ENCODE peak calls at places on chromosomes 16 and 17, in seven cellular contexts. X is psoas muscle; D is body of pancreas; H is stomach; B is upper lobe of left lung; W is mammary epithelial cell; Z is CD8-positive, alpha-beta T cell. Y is an unnamed sample. For H3K4me1, the result is how much of the 10 kb centered on the place peaks cover.

GRCh38 chr17:67992541-67993152 is 3.6 kb downstream of the C17orf58 start:
- DNase-seq in W (peak), H (no peak), Z (no peak), X (no peak), D (peak), B (no peak), Y (no peak)

GRCh38 chr17:48678141-48678971 is 44.0 kb downstream of the PRAC1 start:
- DNase-seq in X (peak), B (peak), W (peak), D (peak), H (peak), Z (peak), Y (peak)

GRCh38 chr16:85689285-85689949 is 663 bp upstream of the GINS2 start:
- DNase-seq in Z (no peak), B (no peak), H (peak), X (no peak), W (no peak), D (peak), Y (no peak)

GRCh38 chr17:66686601-66687000 is 148.3 kb upstream of the CACNG5 start:
- DNase-seq in B (no peak), Z (no peak), X (no peak), D (no peak), W (no peak), H (no peak), Y (no peak)

GRCh38 chr16:86635181-86635580 is 56.8 kb downstream of the FOXL1 start:
- DNase-seq in B (no peak), X (no peak), Z (no peak), D (no peak), W (no peak), H (no peak), Y (peak)

GRCh38 chr17:40341808-40342574 is 22.5 kb downstream of the GJD3 start:
- DNase-seq in H (peak), Z (no peak), X (peak), B (peak), W (no peak), D (peak), Y (peak)

GRCh38 chr16:58506241-58507194 is 6.6 kb downstream of the NDRG4 start:
- DNase-seq in X (no peak), B (no peak), D (peak), H (peak), Z (no peak), W (no peak), Y (no peak)

GRCh38 chr16:72099377-72099818 is 5.8 kb downstream of the DHX38 start:
- DNase-seq in H (peak), D (peak), Z (peak), X (no peak), B (no peak), W (peak), Y (peak)

GRCh38 chr17:75319818-75320691 is 30.8 kb upstream of the SLC25A19 start:
- DNase-seq in D (no peak), W (no peak), H (no peak), Z (no peak), B (no peak), X (no peak), Y (peak)

GRCh38 chr16:12900599-12901203 is 697 bp upstream of the SHISA9 start:
- DNase-seq in H (no peak), D (no peak), X (no peak), W (no peak), Z (no peak), B (peak), Y (no peak)

GRCh38 chr17:76511562-76512365 is 10.5 kb upstream of the RHBDF2 start:
- DNase-seq in D (no peak), Z (no peak), H (no peak), X (no peak), B (no peak), W (no peak), Y (no peak)

GRCh38 chr17:61474235-61474927 is 22.2 kb downstream of the TBX4 start:
- DNase-seq in B (no peak), Z (no peak), D (no peak), H (no peak), X (no peak), W (peak), Y (peak)

GRCh38 chr17:76234354-76234679 is 6.0 kb downstream of the RNF157 start:
- DNase-seq in X (no peak), D (no peak), Z (no peak), W (no peak), B (no peak), H (no peak), Y (no peak)

GRCh38 chr17:41326173-41327145 is 10.9 kb upstream of the KRTAP17-1 start:
- DNase-seq in Z (no peak), W (no peak), B (no peak), H (no peak), X (no peak), D (no peak), Y (no peak)

GRCh38 chr17:40551874-40552768 is 13.2 kb downstream of the CCR7 start:
- DNase-seq in H (peak), X (peak), W (no peak), D (peak), B (peak), Z (no peak), Y (peak)

GRCh38 chr16:55503726-55504553 is 4.9 kb upstream of the LPCAT2 start:
- DNase-seq in B (no peak), H (no peak), Z (no peak), X (no peak), W (no peak), D (no peak), Y (no peak)

GRCh38 chr16:73280366-73280765 is 232.4 kb upstream of the ZFHX3 start:
- DNase-seq in Z (no peak), B (no peak), H (no peak), D (no peak), X (no peak), W (no peak), Y (no peak)

GRCh38 chr17:68851875-68852274 is 103.3 kb downstream of the ABCA8 start:
- DNase-seq in H (no peak), Z (no peak), W (no peak), X (no peak), D (no peak), B (no peak), Y (no peak)

GRCh38 chr17:78013683-78014467 is 55.4 kb downstream of the TNRC6C start:
- DNase-seq in B (no peak), D (peak), Z (peak), X (no peak), H (peak), W (peak), Y (peak)

GRCh38 chr17:57622886-57623433 is 122.1 kb downstream of the CCDC182 start:
- DNase-seq in H (no peak), W (peak), X (no peak), B (no peak), D (no peak), Z (no peak), Y (peak)

GRCh38 chr17:67050066-67050465 is 5.7 kb downstream of the CACNG1 start:
- DNase-seq in H (no peak), B (no peak), X (no peak), D (no peak), W (no peak), Z (no peak), Y (no peak)

GRCh38 chr17:19539040-19539399 is 5.4 kb downstream of the SLC47A1 start:
- DNase-seq in B (no peak), H (no peak), D (no peak), Z (no peak), W (no peak), X (peak), Y (no peak)

GRCh38 chr17:2751482-2751881 is 2.0 kb upstream of the CCDC92B start:
- DNase-seq in B (no peak), W (no peak), X (no peak), Z (no peak), H (no peak), D (no peak), Y (no peak)

GRCh38 chr17:65430209-65430833 is 131.1 kb downstream of the AXIN2 start:
- DNase-seq in Z (no peak), H (no peak), W (no peak), D (no peak), X (no peak), B (no peak), Y (no peak)

GRCh38 chr17:78383725-78384471 is 5.4 kb downstream of the PGS1 start:
- DNase-seq in H (peak), W (peak), B (no peak), D (peak), X (peak), Z (no peak), Y (peak)

GRCh38 chr16:23375643-23376042 is 73.5 kb downstream of the SCNN1B start:
- DNase-seq in H (no peak), D (no peak), W (no peak), B (no peak), Z (no peak), X (no peak), Y (no peak)

GRCh38 chr16:67548265-67549126 is 13.8 kb upstream of the CTCF start:
- DNase-seq in D (no peak), H (no peak), Z (no peak), X (no peak), W (no peak), B (no peak), Y (no peak)

GRCh38 chr16:56301391-56301850 is 110.1 kb downstream of the GNAO1 start:
- DNase-seq in D (no peak), H (no peak), B (no peak), Z (no peak), X (no peak), W (no peak), Y (peak)

GRCh38 chr16:58264961-58265479 is 29.8 kb downstream of the PRSS54 start:
- DNase-seq in X (no peak), Z (no peak), H (no peak), B (no peak), W (peak), D (no peak), Y (peak)

GRCh38 chr16:81831722-81832126 is 52.6 kb downstream of the PLCG2 start:
- DNase-seq in H (peak), X (peak), Z (peak), B (no peak), W (no peak), D (peak), Y (peak)

GRCh38 chr16:70157105-70157476 is 16.5 kb upstream of the CLEC18C start:
- DNase-seq in B (peak), Z (no peak), H (no peak), X (no peak), D (no peak), W (no peak), Y (no peak)

GRCh38 chr17:40910441-40910841 is 25.4 kb upstream of the KRT20 start:
- DNase-seq in B (no peak), H (no peak), X (no peak), W (peak), Z (no peak), D (no peak), Y (peak)

GRCh38 chr16:80512460-80512859 is 28.3 kb upstream of the DYNLRB2 start:
- DNase-seq in H (no peak), B (no peak), W (no peak), Z (no peak), X (no peak), D (no peak), Y (no peak)

GRCh38 chr16:89118361-89119061 is 24.9 kb downstream of the ACSF3 start:
- DNase-seq in Z (no peak), W (no peak), X (peak), H (no peak), D (no peak), B (no peak), Y (no peak)

GRCh38 chr16:31869511-31870201 is 4.0 kb upstream of the ZNF267 start:
- DNase-seq in Z (peak), H (no peak), B (no peak), W (peak), X (no peak), D (no peak), Y (peak)

GRCh38 chr17:27458524-27458908 is 2.3 kb downstream of the KSR1 start:
- DNase-seq in X (no peak), Z (no peak), D (no peak), H (no peak), B (no peak), W (no peak), Y (no peak)

GRCh38 chr17:27459433-27459832 is 3.2 kb downstream of the KSR1 start:
- DNase-seq in Z (no peak), W (no peak), H (no peak), X (no peak), D (no peak), B (peak), Y (no peak)

GRCh38 chr17:27456681-27457404 is 595 bp downstream of the KSR1 start:
- DNase-seq in D (peak), Z (no peak), W (no peak), H (no peak), B (no peak), X (peak), Y (no peak)

GRCh38 chr17:27457405-27457730 is 1.1 kb downstream of the KSR1 start:
- DNase-seq in W (no peak), D (no peak), H (no peak), Z (no peak), X (no peak), B (no peak), Y (no peak)

DNA sequence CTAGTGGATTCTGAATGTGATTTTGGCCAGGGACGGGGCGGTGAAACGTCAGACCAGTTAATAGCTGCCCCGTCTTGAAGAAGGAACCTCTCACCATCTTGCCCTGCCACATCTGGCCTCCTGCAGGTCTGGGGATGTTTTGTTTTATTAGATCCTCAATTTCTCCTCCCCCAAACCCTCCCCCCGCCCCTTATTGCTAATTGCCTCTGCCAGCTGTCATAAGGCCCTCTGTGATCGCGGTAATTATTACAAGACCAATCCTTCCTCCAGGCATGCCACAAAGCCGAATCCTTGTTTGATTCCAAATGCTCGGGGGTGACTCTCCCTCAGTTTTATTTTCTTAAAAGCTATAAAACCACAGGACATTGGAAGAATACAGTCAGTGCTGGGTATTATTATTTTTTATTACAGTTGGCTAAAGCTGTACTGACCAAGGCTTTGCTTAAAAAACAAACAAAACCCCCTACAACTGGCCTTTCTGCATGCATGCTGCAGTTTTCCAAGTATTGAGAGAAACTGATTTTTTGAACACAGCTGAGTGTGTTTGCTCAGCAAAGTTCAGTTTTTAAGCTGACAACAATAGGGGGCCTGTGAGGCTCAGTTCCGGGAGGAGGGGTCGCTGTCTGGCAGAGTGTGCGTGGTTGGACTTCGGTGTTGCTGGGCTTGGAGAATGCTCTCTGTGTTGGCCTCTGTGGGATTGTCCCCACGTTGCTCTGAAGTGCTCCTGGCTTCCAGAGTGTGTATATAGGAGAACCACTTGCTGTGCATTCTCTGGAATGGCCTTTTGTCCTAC is 1.7 kb downstream of the KSR1 start:
- DNase-seq in D (no peak), B (no peak), H (no peak), X (no peak), Z (no peak), W (no peak), Y (no peak)
- H3K27ac ChIP-seq in D (peak), B (peak), H (peak), X (no peak), Z (no peak), W (no peak), Y (no peak)

DNA sequence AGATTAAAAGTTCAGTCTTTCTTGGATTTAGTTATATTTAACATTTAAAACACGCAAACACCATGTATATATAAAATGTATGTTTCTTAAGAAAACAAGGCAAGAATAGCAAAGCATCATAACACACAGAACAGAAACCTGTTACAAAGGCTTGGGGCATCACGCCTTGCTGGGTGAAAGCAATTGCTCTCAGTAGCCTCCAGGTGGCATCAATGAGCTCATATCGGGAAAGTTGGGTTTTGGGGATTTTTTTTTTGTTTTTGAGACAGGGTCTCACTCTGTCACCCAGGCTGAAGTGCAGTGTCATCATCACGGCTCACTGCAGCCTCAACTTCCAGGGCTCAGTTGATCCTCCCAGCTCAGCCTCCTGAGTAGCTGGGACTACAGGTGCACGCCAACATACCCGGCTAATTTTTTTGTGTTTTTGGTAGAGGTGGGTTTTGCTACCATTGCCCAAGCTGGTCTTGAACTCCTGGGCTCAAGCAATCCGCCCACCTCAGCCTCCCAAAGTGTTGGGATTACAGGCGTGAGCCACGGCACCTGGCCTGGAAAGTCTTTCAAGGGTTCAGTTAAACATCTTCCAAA is 56.9 kb downstream of the CYB5D2 start:
- DNase-seq in W (peak), B (no peak), H (no peak), Z (no peak), D (peak), X (no peak), Y (peak)
- TF ChIP-seq CTCF in W (peak), B (peak), H (no peak), Z (peak), D (no peak), X (peak), Y (peak)

DNA sequence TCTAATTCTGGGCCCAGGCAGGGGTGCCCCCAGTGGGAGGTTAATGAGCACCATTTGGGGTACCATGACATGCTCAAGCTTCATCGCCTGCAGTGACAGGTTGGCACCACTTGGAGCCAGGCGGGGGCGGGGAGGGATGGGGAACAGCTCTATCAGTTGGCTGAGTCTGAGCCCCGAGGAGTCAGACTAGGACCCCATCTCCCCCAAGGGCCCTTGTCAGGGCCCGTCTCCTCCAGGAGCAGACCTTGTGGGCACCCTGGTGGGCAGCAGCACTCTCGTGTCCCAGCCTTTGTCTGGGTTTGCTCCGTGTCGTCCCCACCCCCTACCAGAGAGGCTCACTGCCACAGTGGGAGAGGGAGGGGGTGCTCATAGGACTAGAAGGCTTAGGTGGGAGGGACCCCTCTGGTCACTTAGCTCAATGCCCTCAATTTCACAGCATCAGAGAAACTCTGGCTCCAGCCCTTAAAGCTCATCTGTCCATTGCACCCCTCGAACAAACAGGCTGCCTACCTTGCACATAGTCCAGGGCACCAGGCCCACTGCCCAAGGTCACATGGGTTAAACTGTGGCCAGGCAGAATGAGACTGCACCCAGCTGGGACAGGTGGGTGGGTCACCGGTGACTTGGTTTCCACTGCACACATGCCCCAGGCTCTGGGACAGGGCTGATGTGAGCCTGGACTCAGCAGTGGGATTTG is 4.1 kb downstream of the PPP1R9B start:
- DNase-seq in W (no peak), X (no peak), Z (no peak), B (no peak), H (no peak), D (no peak), Y (no peak)
- H3K4me1 ChIP-seq in W (under half), X (under half), Z (half or more), B (half or more), H (half or more), D (under half), Y (under half)

GRCh38 chr17:44807817-44808155 is 22.3 kb downstream of the GJC1 start:
- DNase-seq in D (no peak), X (no peak), Z (no peak), B (no peak), H (no peak), W (no peak), Y (no peak)
- H3K27ac ChIP-seq in D (no peak), X (no peak), Z (no peak), B (no peak), H (peak), W (no peak), Y (peak)

GRCh38 chr17:44902135-44902760 is 3.0 kb upstream of the EFTUD2 start:
- DNase-seq in X (no peak), D (no peak), H (no peak), Z (no peak), B (peak), W (no peak), Y (no peak)
- TF ChIP-seq CTCF in X (no peak), D (no peak), H (no peak), Z (no peak), B (no peak), W (no peak), Y (no peak)

DNA sequence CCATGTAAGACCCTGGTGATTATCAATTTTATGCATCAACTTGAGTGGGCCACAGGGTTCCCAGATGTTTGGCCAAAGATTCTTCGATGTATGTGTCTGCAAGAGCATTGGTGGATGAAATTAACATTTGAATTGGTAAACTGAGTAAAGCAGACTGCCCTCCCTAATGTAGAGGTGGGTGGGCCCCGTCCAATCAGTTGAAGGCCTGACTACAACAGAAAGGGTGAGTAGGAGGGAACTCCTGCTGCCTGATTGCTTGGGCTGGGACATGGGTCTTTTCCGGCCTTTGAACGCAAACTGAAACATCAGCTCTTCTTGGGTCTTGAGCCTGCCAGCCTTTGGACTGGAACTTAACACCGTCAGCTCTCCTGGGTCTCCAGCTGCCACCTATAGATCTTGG is 90.6 kb downstream of the BMERB1 start:
- DNase-seq in Z (no peak), X (no peak), H (no peak), D (no peak), B (no peak), W (no peak), Y (no peak)
- H3K4me1 ChIP-seq in Z (under half), X (under half), H (under half), D (under half), B (under half), W (under half), Y (under half)